ENCODE peak calls at places on chromosome 2, in nine cellular contexts. One of them, this sample, is unnamed.

GRCh38 chr2:172009823-172010222 is 10.1 kb downstream of the METAP1D start:
- DNase-seq in fibroblast of mammary gland: no peak
- DNase-seq in activated naive CD4-positive, alpha-beta T cell: no peak
- DNase-seq in EL: no peak
- DNase-seq in stimulated activated CD4-positive, alpha-beta T cell treated with anti-CD3 and anti-CD28 coated beads, Interleukin-12 subunit alpha, Interleukin-12 subunit beta, amount 100 ng/mL, for 4 hours: no peak
- DNase-seq in fibroblast of pulmonary artery: no peak
- DNase-seq in HFFc6: no peak
- DNase-seq in Kasumi-1: no peak
- DNase-seq in spleen: no peak
- DNase-seq in this sample: peak

GRCh38 chr2:10478916-10479315 is 30.8 kb upstream of the ODC1 start:
- DNase-seq in activated naive CD4-positive, alpha-beta T cell: no peak
- DNase-seq in EL: no peak
- DNase-seq in stimulated activated CD4-positive, alpha-beta T cell treated with anti-CD3 and anti-CD28 coated beads, Interleukin-12 subunit alpha, Interleukin-12 subunit beta, amount 100 ng/mL, for 4 hours: no peak
- DNase-seq in fibroblast of mammary gland: no peak
- DNase-seq in spleen: peak
- DNase-seq in HFFc6: no peak
- DNase-seq in Kasumi-1: no peak
- DNase-seq in fibroblast of pulmonary artery: no peak
- DNase-seq in this sample: no peak

GRCh38 chr2:26185954-26186353 is 13.1 kb downstream of the GAREM2 start:
- DNase-seq in HFFc6: no peak
- DNase-seq in EL: no peak
- DNase-seq in stimulated activated CD4-positive, alpha-beta T cell treated with anti-CD3 and anti-CD28 coated beads, Interleukin-12 subunit alpha, Interleukin-12 subunit beta, amount 100 ng/mL, for 4 hours: no peak
- DNase-seq in fibroblast of pulmonary artery: no peak
- DNase-seq in activated naive CD4-positive, alpha-beta T cell: no peak
- DNase-seq in Kasumi-1: no peak
- DNase-seq in fibroblast of mammary gland: no peak
- DNase-seq in spleen: no peak
- DNase-seq in this sample: no peak

GRCh38 chr2:68971591-68972231 is 2.7 kb upstream of the GKN1 start:
- DNase-seq in HFFc6: peak
- DNase-seq in activated naive CD4-positive, alpha-beta T cell: no peak
- DNase-seq in spleen: no peak
- DNase-seq in EL: peak
- DNase-seq in stimulated activated CD4-positive, alpha-beta T cell treated with anti-CD3 and anti-CD28 coated beads, Interleukin-12 subunit alpha, Interleukin-12 subunit beta, amount 100 ng/mL, for 4 hours: no peak
- DNase-seq in fibroblast of pulmonary artery: peak
- DNase-seq in fibroblast of mammary gland: peak
- DNase-seq in Kasumi-1: no peak
- DNase-seq in this sample: peak

GRCh38 chr2:171018522-171018921 is 89.5 kb downstream of the GORASP2 start:
- DNase-seq in HFFc6: no peak
- DNase-seq in stimulated activated CD4-positive, alpha-beta T cell treated with anti-CD3 and anti-CD28 coated beads, Interleukin-12 subunit alpha, Interleukin-12 subunit beta, amount 100 ng/mL, for 4 hours: no peak
- DNase-seq in activated naive CD4-positive, alpha-beta T cell: no peak
- DNase-seq in spleen: no peak
- DNase-seq in fibroblast of pulmonary artery: no peak
- DNase-seq in Kasumi-1: no peak
- DNase-seq in EL: no peak
- DNase-seq in fibroblast of mammary gland: no peak
- DNase-seq in this sample: no peak

GRCh38 chr2:233851169-233851568 is 3.2 kb downstream of the HJURP start:
- DNase-seq in fibroblast of mammary gland: no peak
- DNase-seq in spleen: no peak
- DNase-seq in stimulated activated CD4-positive, alpha-beta T cell treated with anti-CD3 and anti-CD28 coated beads, Interleukin-12 subunit alpha, Interleukin-12 subunit beta, amount 100 ng/mL, for 4 hours: no peak
- DNase-seq in HFFc6: no peak
- DNase-seq in activated naive CD4-positive, alpha-beta T cell: no peak
- DNase-seq in Kasumi-1: no peak
- DNase-seq in EL: no peak
- DNase-seq in fibroblast of pulmonary artery: no peak
- DNase-seq in this sample: no peak

GRCh38 chr2:201735486-201735885 is 37.0 kb upstream of the MPP4 start:
- DNase-seq in fibroblast of mammary gland: no peak
- DNase-seq in fibroblast of pulmonary artery: no peak
- DNase-seq in Kasumi-1: peak
- DNase-seq in activated naive CD4-positive, alpha-beta T cell: no peak
- DNase-seq in HFFc6: no peak
- DNase-seq in EL: no peak
- DNase-seq in stimulated activated CD4-positive, alpha-beta T cell treated with anti-CD3 and anti-CD28 coated beads, Interleukin-12 subunit alpha, Interleukin-12 subunit beta, amount 100 ng/mL, for 4 hours: no peak
- DNase-seq in spleen: no peak
- DNase-seq in this sample: no peak

GRCh38 chr2:130352229-130352628 is 3.6 kb upstream of the PTPN18 start:
- DNase-seq in stimulated activated CD4-positive, alpha-beta T cell treated with anti-CD3 and anti-CD28 coated beads, Interleukin-12 subunit alpha, Interleukin-12 subunit beta, amount 100 ng/mL, for 4 hours: no peak
- DNase-seq in HFFc6: no peak
- DNase-seq in spleen: no peak
- DNase-seq in activated naive CD4-positive, alpha-beta T cell: no peak
- DNase-seq in fibroblast of pulmonary artery: no peak
- DNase-seq in EL: no peak
- DNase-seq in Kasumi-1: peak
- DNase-seq in fibroblast of mammary gland: no peak
- DNase-seq in this sample: no peak

GRCh38 chr2:133378386-133378785 is 189.9 kb downstream of the NCKAP5 start:
- DNase-seq in fibroblast of pulmonary artery: no peak
- DNase-seq in stimulated activated CD4-positive, alpha-beta T cell treated with anti-CD3 and anti-CD28 coated beads, Interleukin-12 subunit alpha, Interleukin-12 subunit beta, amount 100 ng/mL, for 4 hours: no peak
- DNase-seq in fibroblast of mammary gland: no peak
- DNase-seq in HFFc6: no peak
- DNase-seq in Kasumi-1: no peak
- DNase-seq in spleen: no peak
- DNase-seq in activated naive CD4-positive, alpha-beta T cell: no peak
- DNase-seq in EL: no peak
- DNase-seq in this sample: no peak

GRCh38 chr2:24920813-24921441 is 890 bp upstream of the ADCY3 start:
- DNase-seq in stimulated activated CD4-positive, alpha-beta T cell treated with anti-CD3 and anti-CD28 coated beads, Interleukin-12 subunit alpha, Interleukin-12 subunit beta, amount 100 ng/mL, for 4 hours: no peak
- DNase-seq in spleen: peak
- DNase-seq in fibroblast of mammary gland: no peak
- DNase-seq in EL: no peak
- DNase-seq in activated naive CD4-positive, alpha-beta T cell: no peak
- DNase-seq in fibroblast of pulmonary artery: no peak
- DNase-seq in HFFc6: no peak
- DNase-seq in Kasumi-1: peak
- DNase-seq in this sample: peak

GRCh38 chr2:23380562-23381065 is 4.4 kb upstream of the KLHL29 start:
- DNase-seq in activated naive CD4-positive, alpha-beta T cell: peak
- DNase-seq in spleen: no peak
- DNase-seq in Kasumi-1: no peak
- DNase-seq in stimulated activated CD4-positive, alpha-beta T cell treated with anti-CD3 and anti-CD28 coated beads, Interleukin-12 subunit alpha, Interleukin-12 subunit beta, amount 100 ng/mL, for 4 hours: peak
- DNase-seq in fibroblast of pulmonary artery: peak
- DNase-seq in EL: no peak
- DNase-seq in HFFc6: no peak
- DNase-seq in fibroblast of mammary gland: no peak
- DNase-seq in this sample: peak

This sample was measured in A172.